ENCODE peak calls at places on chromosomes 16 and 17, in ten cellular contexts. U is amniotic epithelial cell, K is NCI-H345, Y is iris pigment epithelial cell, B is epithelial cell of prostate, P is COR-L47, Z is endothelial cell, Q is kidney glomerular epithelial cell, H is A172, M is Kasumi-1. C is an unnamed sample.

GRCh38 chr17:76725580-76726230 is 701 bp downstream of the JMJD6 start:
- DNase-seq in U (peak; percentile 59), K (peak; percentile 57), Y (peak; percentile 45), B (no peak), P (peak; percentile 39), Z (no peak), Q (no peak), H (peak; percentile 33), M (peak; percentile 67), C (no peak)

GRCh38 chr17:4101127-4101798 is 41.6 kb downstream of the ZZEF1 start:
- DNase-seq in U (peak; percentile 29), K (no peak), Y (peak; percentile 45), B (no peak), P (no peak), Z (no peak), Q (no peak), H (no peak), M (no peak), C (no peak)

GRCh38 chr16:24568392-24568791 is 29.0 kb downstream of the RBBP6 start:
- DNase-seq in U (peak; percentile 35), K (no peak), Y (peak; percentile 61), B (no peak), P (no peak), Z (no peak), Q (no peak), H (peak; percentile 13), M (no peak), C (no peak)

GRCh38 chr16:12729448-12729847 is 74.2 kb downstream of the CPPED1 start:
- DNase-seq in U (no peak), K (no peak), Y (peak; percentile 87), B (no peak), P (no peak), Z (no peak), Q (peak; percentile 31), H (peak; percentile 70), M (no peak), C (no peak)

GRCh38 chr16:4338712-4339299 is 12.3 kb downstream of the PAM16 start:
- DNase-seq in U (no peak), K (no peak), Y (no peak), B (no peak), P (no peak), Z (no peak), Q (no peak), H (no peak), M (no peak), C (no peak)

GRCh38 chr17:81029859-81030258 is 5.1 kb upstream of the BAIAP2 start:
- DNase-seq in U (no peak), K (no peak), Y (no peak), B (no peak), P (no peak), Z (no peak), Q (no peak), H (no peak), M (no peak), C (no peak)

GRCh38 chr17:34668206-34668605 is 88.8 kb downstream of the TMEM132E start:
- DNase-seq in U (no peak), K (no peak), Y (no peak), B (no peak), P (no peak), Z (no peak), Q (no peak), H (no peak), M (no peak), C (no peak)

GRCh38 chr16:27234171-27234570 is 30.8 kb downstream of the KDM8 start:
- DNase-seq in U (no peak), K (no peak), Y (no peak), B (no peak), P (no peak), Z (no peak), Q (no peak), H (no peak), M (no peak), C (no peak)

GRCh38 chr17:16427020-16427419 is 11.6 kb downstream of the TRPV2 start:
- DNase-seq in U (no peak), K (no peak), Y (no peak), B (no peak), P (no peak), Z (no peak), Q (no peak), H (no peak), M (no peak), C (no peak)

GRCh38 chr17:20852541-20853370 is 190.1 kb downstream of the USP22 start:
- DNase-seq in U (peak; percentile 33), K (peak; percentile 54), Y (peak; percentile 7), B (no peak), P (peak; percentile 52), Z (peak; percentile 48), Q (no peak), H (peak; percentile 16), M (no peak), C (peak; percentile 47)

GRCh38 chr16:78543066-78543465 is 443.6 kb downstream of the WWOX start:
- DNase-seq in U (no peak), K (no peak), Y (no peak), B (no peak), P (no peak), Z (no peak), Q (no peak), H (no peak), M (no peak), C (no peak)